ENCODE peak calls at places on chromosomes 1 and 21, in six cellular contexts. S is IMR-90, T is esophagus muscularis mucosa, V is A549, W is uterus, L is stomach. D is an unnamed sample.

GRCh38 chr1:42046772-42047552 is 106.2 kb upstream of the GUCA2B start:
- DNase-seq in L (no peak), W (no peak), S (no peak), T (no peak), V (no peak), D (no peak)

GRCh38 chr1:23394664-23395063 is 25.0 kb upstream of the ZNF436 start:
- DNase-seq in W (peak), T (peak), V (no peak), L (peak), S (peak), D (peak)

GRCh38 chr1:247270003-247270402 is 14.1 kb downstream of the VN1R5 start:
- DNase-seq in L (no peak), S (no peak), T (no peak), V (no peak), W (no peak), D (no peak)

GRCh38 chr1:94701796-94702439 is 118.2 kb upstream of the SLC44A3 start:
- DNase-seq in S (no peak), T (no peak), L (no peak), V (no peak), W (no peak), D (no peak)

GRCh38 chr1:217067642-217068041 is 344.4 kb upstream of the ESRRG start:
- DNase-seq in V (no peak), T (no peak), L (no peak), W (no peak), S (no peak), D (no peak)

GRCh38 chr1:204450461-204451257 is 39.0 kb upstream of the PPP1R15B start:
- DNase-seq in S (no peak), L (peak), W (no peak), V (peak), T (no peak), D (no peak)

GRCh38 chr1:1614204-1614953 is 921 bp upstream of the MIB2 start:
- DNase-seq in V (no peak), L (peak), T (no peak), S (peak), W (no peak), D (peak)

GRCh38 chr1:14259191-14259757 is 339.2 kb upstream of the KAZN start:
- DNase-seq in V (no peak), L (peak), T (peak), W (peak), S (no peak), D (peak)

GRCh38 chr1:156465747-156466365 is 34.7 kb downstream of the MEF2D start:
- DNase-seq in S (no peak), W (no peak), L (no peak), T (no peak), V (peak), D (peak)

GRCh38 chr1:101366513-101367215 is 129.8 kb downstream of the S1PR1 start:
- DNase-seq in S (peak), L (no peak), W (no peak), V (no peak), T (peak), D (peak)

GRCh38 chr1:96362623-96363022 is 359.0 kb upstream of the PTBP2 start:
- DNase-seq in L (no peak), S (peak), V (peak), T (no peak), W (no peak), D (no peak)

GRCh38 chr21:45546636-45547203 is 4.5 kb upstream of the SLC19A1 start:
- DNase-seq in W (no peak), V (no peak), L (no peak), S (no peak), T (no peak), D (no peak)

GRCh38 chr1:37995773-37996379 is 6.1 kb upstream of the SF3A3 start:
- DNase-seq in W (peak), S (peak), V (no peak), L (peak), T (peak), D (no peak)

DNA sequence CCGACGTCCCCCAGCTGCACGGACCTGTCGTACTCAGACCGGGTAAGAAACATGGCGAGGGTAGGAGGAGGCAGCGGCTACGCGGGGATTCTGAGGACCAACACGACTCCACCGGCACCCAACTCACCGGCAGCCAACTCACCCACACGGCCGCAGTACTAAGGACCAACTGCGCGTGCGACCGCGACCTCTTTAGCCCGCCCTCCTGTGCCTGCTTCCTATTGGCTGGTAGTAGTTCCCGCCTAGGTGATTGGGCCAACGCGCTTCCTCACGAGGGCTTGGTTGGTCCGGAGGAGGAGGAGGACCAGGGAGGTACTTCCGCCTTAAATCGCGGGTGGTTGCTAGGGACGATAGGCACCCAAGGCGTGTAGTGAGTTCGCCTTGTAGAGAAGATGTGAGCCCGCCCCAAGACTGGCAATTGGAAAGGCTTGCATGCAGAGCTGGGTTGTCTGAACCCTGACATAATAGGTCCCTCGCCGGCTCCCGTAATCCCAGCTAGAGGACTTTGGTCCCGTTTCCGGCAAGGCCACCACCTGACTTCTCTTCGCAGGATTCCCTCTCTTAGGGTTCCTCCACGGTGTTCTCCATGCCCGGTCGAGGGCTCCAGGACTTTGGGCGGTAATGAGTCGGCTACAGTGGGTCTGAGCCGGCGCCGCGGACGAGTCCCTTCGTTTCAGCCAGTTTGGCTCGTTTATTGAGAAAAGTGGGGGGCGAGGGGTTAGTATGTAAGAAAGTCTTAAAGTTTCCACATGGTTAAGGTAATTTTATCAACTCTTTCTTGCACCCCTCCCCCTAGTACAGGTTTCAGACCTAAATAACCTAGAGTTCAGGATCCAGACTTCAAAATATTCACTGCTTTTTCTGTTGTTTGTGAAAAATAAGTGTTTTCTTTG is at the start of gene PSMA5:
- DNase-seq in V (peak), T (peak), W (peak), L (peak), S (peak), D (peak)
- TF ChIP-seq POLR2A in V (peak), T (peak), W (peak), L (no peak), S (peak), D (peak)

GRCh38 chr1:25618433-25618808 is 1.8 kb downstream of the MAN1C1 start:
- DNase-seq in L (no peak), S (no peak), W (no peak), V (no peak), T (no peak), D (no peak)
- H3K4me3 ChIP-seq in L (peak), S (peak), W (peak), V (no peak), T (peak), D (no peak)

DNA sequence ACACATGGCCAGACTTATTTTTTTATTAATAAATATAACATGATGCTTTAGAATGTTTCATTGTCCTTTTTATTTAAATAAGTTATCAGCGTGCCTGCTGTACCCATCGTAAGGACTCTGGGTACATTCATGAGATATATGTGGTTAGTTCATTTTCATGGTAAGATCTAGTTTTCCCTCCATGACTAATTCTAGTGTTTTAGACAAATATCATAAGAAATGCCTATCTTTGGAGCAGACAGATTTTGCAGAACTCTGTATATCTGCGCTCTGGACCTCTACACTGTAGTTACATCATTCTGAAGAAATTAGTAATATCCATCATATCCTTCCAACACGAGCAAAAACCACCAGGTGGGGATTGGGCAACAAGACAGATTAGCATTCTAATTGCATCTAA is 499.2 kb downstream of the SETD4 start:
- DNase-seq in V (no peak), L (no peak), S (no peak), T (no peak), W (no peak), D (no peak)
- TF ChIP-seq POLR2A in V (no peak), L (no peak), S (no peak), T (no peak), W (no peak), D (no peak)

GRCh38 chr1:17441993-17442357 is 2.5 kb upstream of the RCC2 start:
- DNase-seq in S (no peak), W (no peak), T (no peak), L (no peak), V (no peak), D (no peak)
- H3K4me3 ChIP-seq in S (no peak), W (no peak), T (no peak), L (no peak), V (no peak), D (no peak)

DNA sequence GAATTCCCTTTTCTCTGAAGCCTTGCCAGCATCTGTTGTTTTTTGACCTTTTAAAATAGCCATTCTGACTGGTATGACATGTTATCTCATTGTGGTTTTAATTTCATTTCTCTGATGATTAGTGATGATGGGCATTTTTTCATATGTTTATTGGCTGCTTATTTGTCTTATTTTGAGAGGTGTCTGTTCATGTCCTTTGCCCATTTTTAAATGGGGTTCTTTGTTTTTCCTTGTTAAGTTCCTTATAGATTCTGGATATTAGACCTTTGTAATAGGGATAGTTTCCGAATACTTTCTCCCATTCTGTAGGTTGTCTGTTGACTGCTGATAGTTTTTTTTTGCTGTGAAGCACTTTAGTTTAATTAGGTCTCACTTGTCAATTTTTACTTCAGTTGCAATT is 54.0 kb upstream of the C1orf185 start:
- DNase-seq in W (no peak), S (no peak), T (no peak), L (no peak), V (no peak), D (no peak)
- TF ChIP-seq POLR2A in W (no peak), S (no peak), T (no peak), L (no peak), V (no peak), D (no peak)

GRCh38 chr1:7705048-7705907 is 65.8 kb upstream of the VAMP3 start:
- DNase-seq in W (no peak), L (peak), V (no peak), S (no peak), T (no peak), D (no peak)
- H3K4me3 ChIP-seq in W (peak), L (peak), V (peak), S (peak), T (peak), D (peak)